ENCODE peak calls at places on chromosomes 3 and 15, in five cellular contexts. One of them, this sample, is unnamed.

GRCh38 chr3:168156479-168156878 is 60.8 kb upstream of the GOLIM4 start:
- DNase-seq in PC-3: no peak
- DNase-seq in CD8-positive, alpha-beta memory T cell: no peak
- DNase-seq in left ventricle myocardium superior: no peak
- DNase-seq in activated CD8-positive, alpha-beta memory T cell treated with anti-CD3 and anti-CD28 coated beads for 4 hours: no peak
- DNase-seq in this sample: no peak

GRCh38 chr3:183743231-183743630 is 45.6 kb downstream of the YEATS2 start:
- DNase-seq in activated CD8-positive, alpha-beta memory T cell treated with anti-CD3 and anti-CD28 coated beads for 4 hours: no peak
- DNase-seq in CD8-positive, alpha-beta memory T cell: no peak
- DNase-seq in left ventricle myocardium superior: no peak
- DNase-seq in PC-3: no peak
- DNase-seq in this sample: no peak

GRCh38 chr15:90598053-90598577 is 68.4 kb downstream of the CRTC3 start:
- DNase-seq in left ventricle myocardium superior: peak; percentile 63
- DNase-seq in activated CD8-positive, alpha-beta memory T cell treated with anti-CD3 and anti-CD28 coated beads for 4 hours: no peak
- DNase-seq in CD8-positive, alpha-beta memory T cell: no peak
- DNase-seq in PC-3: no peak
- DNase-seq in this sample: no peak

GRCh38 chr3:146161725-146162047 is 702 bp upstream of the PLOD2 start:
- DNase-seq in left ventricle myocardium superior: peak; percentile 46
- DNase-seq in activated CD8-positive, alpha-beta memory T cell treated with anti-CD3 and anti-CD28 coated beads for 4 hours: no peak
- DNase-seq in PC-3: peak; percentile 61
- DNase-seq in CD8-positive, alpha-beta memory T cell: no peak
- DNase-seq in this sample: no peak

GRCh38 chr15:33742807-33743206 is 225.5 kb upstream of the CHRM5 start:
- DNase-seq in PC-3: no peak
- DNase-seq in left ventricle myocardium superior: no peak
- DNase-seq in activated CD8-positive, alpha-beta memory T cell treated with anti-CD3 and anti-CD28 coated beads for 4 hours: no peak
- DNase-seq in CD8-positive, alpha-beta memory T cell: no peak
- DNase-seq in this sample: no peak

GRCh38 chr3:9226326-9226725 is 23.1 kb downstream of the SRGAP3 start:
- DNase-seq in CD8-positive, alpha-beta memory T cell: no peak
- DNase-seq in PC-3: peak; percentile 90
- DNase-seq in activated CD8-positive, alpha-beta memory T cell treated with anti-CD3 and anti-CD28 coated beads for 4 hours: no peak
- DNase-seq in left ventricle myocardium superior: no peak
- DNase-seq in this sample: no peak

GRCh38 chr3:122199552-122199951 is 16.1 kb downstream of the CASR start:
- DNase-seq in PC-3: no peak
- DNase-seq in activated CD8-positive, alpha-beta memory T cell treated with anti-CD3 and anti-CD28 coated beads for 4 hours: no peak
- DNase-seq in left ventricle myocardium superior: no peak
- DNase-seq in CD8-positive, alpha-beta memory T cell: no peak
- DNase-seq in this sample: no peak

GRCh38 chr3:187916072-187916471 is 170.8 kb upstream of the BCL6 start:
- DNase-seq in activated CD8-positive, alpha-beta memory T cell treated with anti-CD3 and anti-CD28 coated beads for 4 hours: no peak
- DNase-seq in left ventricle myocardium superior: no peak
- DNase-seq in PC-3: no peak
- DNase-seq in CD8-positive, alpha-beta memory T cell: no peak
- DNase-seq in this sample: no peak

GRCh38 chr3:101381809-101382208 is 61.4 kb upstream of the IMPG2 start:
- DNase-seq in activated CD8-positive, alpha-beta memory T cell treated with anti-CD3 and anti-CD28 coated beads for 4 hours: no peak
- DNase-seq in PC-3: peak; percentile 76
- DNase-seq in left ventricle myocardium superior: no peak
- DNase-seq in CD8-positive, alpha-beta memory T cell: no peak
- DNase-seq in this sample: no peak

GRCh38 chr3:129549006-129549800 is 6.2 kb downstream of the H1-8 start:
- DNase-seq in PC-3: peak; percentile 49
- DNase-seq in left ventricle myocardium superior: no peak
- DNase-seq in CD8-positive, alpha-beta memory T cell: no peak
- DNase-seq in activated CD8-positive, alpha-beta memory T cell treated with anti-CD3 and anti-CD28 coated beads for 4 hours: no peak
- DNase-seq in this sample: no peak

GRCh38 chr3:193846569-193846968 is 253.6 kb downstream of the OPA1 start:
- DNase-seq in PC-3: no peak
- DNase-seq in left ventricle myocardium superior: no peak
- DNase-seq in activated CD8-positive, alpha-beta memory T cell treated with anti-CD3 and anti-CD28 coated beads for 4 hours: no peak
- DNase-seq in CD8-positive, alpha-beta memory T cell: no peak
- DNase-seq in this sample: no peak

GRCh38 chr3:148708409-148708808 is 10.7 kb downstream of the AGTR1 start:
- DNase-seq in activated CD8-positive, alpha-beta memory T cell treated with anti-CD3 and anti-CD28 coated beads for 4 hours: no peak
- DNase-seq in PC-3: peak; percentile 35
- DNase-seq in CD8-positive, alpha-beta memory T cell: no peak
- DNase-seq in left ventricle myocardium superior: no peak
- DNase-seq in this sample: no peak

GRCh38 chr3:64741344-64741743 is 53.5 kb upstream of the ADAMTS9 start:
- DNase-seq in CD8-positive, alpha-beta memory T cell: no peak
- DNase-seq in activated CD8-positive, alpha-beta memory T cell treated with anti-CD3 and anti-CD28 coated beads for 4 hours: no peak
- DNase-seq in left ventricle myocardium superior: peak; percentile 29
- DNase-seq in PC-3: no peak
- DNase-seq in this sample: no peak

GRCh38 chr15:100767002-100767825 is 112.4 kb upstream of the ALDH1A3 start:
- DNase-seq in activated CD8-positive, alpha-beta memory T cell treated with anti-CD3 and anti-CD28 coated beads for 4 hours: no peak
- DNase-seq in CD8-positive, alpha-beta memory T cell: no peak
- DNase-seq in PC-3: no peak
- DNase-seq in left ventricle myocardium superior: no peak
- DNase-seq in this sample: no peak

GRCh38 chr3:54955941-54956340 is 28.1 kb upstream of the LRTM1 start:
- DNase-seq in activated CD8-positive, alpha-beta memory T cell treated with anti-CD3 and anti-CD28 coated beads for 4 hours: no peak
- DNase-seq in left ventricle myocardium superior: no peak
- DNase-seq in CD8-positive, alpha-beta memory T cell: no peak
- DNase-seq in PC-3: no peak
- DNase-seq in this sample: no peak

GRCh38 chr15:45179221-45179985 is 8.4 kb downstream of the SHF start:
- DNase-seq in left ventricle myocardium superior: peak; percentile 55
- DNase-seq in PC-3: peak; percentile 48
- DNase-seq in CD8-positive, alpha-beta memory T cell: peak; percentile 33
- DNase-seq in activated CD8-positive, alpha-beta memory T cell treated with anti-CD3 and anti-CD28 coated beads for 4 hours: no peak
- DNase-seq in this sample: peak; percentile 76

GRCh38 chr3:14210843-14211594 is 32.4 kb downstream of the LSM3 start:
- DNase-seq in PC-3: no peak
- DNase-seq in left ventricle myocardium superior: no peak
- DNase-seq in CD8-positive, alpha-beta memory T cell: no peak
- DNase-seq in activated CD8-positive, alpha-beta memory T cell treated with anti-CD3 and anti-CD28 coated beads for 4 hours: no peak
- DNase-seq in this sample: no peak

This sample was measured in 8988T.